ENCODE peak calls at places on chromosome 14, in six cellular contexts. G, T, C, K, Y and X are unnamed samples. For H3K4me1 and H3K36me3, the result is how much of the 10 kb centered on the place peaks cover.

GRCh38 chr14:39145266-39145966 is 24.7 kb downstream of the TRAPPC6B start:
- DNase-seq in G (peak), T (no peak), C (no peak), K (no peak), Y (no peak), X (no peak)

GRCh38 chr14:105382343-105383082 is 15.8 kb upstream of the TEX22 start:
- DNase-seq in G (no peak), T (no peak), C (no peak), K (no peak), Y (no peak), X (no peak)

GRCh38 chr14:57388072-57388471 is 2.3 kb upstream of the NAA30 start:
- DNase-seq in G (no peak), T (no peak), C (no peak), K (no peak), Y (no peak), X (no peak)

GRCh38 chr14:73242274-73242960 is 5.1 kb downstream of the PAPLN start:
- DNase-seq in G (no peak), T (no peak), C (no peak), K (no peak), Y (no peak), X (no peak)

GRCh38 chr14:63186453-63186852 is 17.8 kb upstream of the RHOJ start:
- DNase-seq in G (no peak), T (no peak), C (no peak), K (peak), Y (peak), X (no peak)

GRCh38 chr14:96631621-96632362 is 129.6 kb downstream of the PAPOLA start:
- DNase-seq in G (peak), T (peak), C (no peak), K (no peak), Y (no peak), X (no peak)

GRCh38 chr14:105091335-105092123 is 26.3 kb upstream of the GPR132 start:
- DNase-seq in G (peak), T (peak), C (peak), K (peak), Y (peak), X (peak)

GRCh38 chr14:75720828-75721227 is 59.8 kb downstream of the TTLL5 start:
- DNase-seq in G (peak), T (peak), C (no peak), K (no peak), Y (peak), X (peak)

GRCh38 chr14:71143391-71144290 is 236.4 kb downstream of the PCNX1 start:
- DNase-seq in G (peak), T (no peak), C (no peak), K (peak), Y (peak), X (no peak)

GRCh38 chr14:69042309-69043006 is 63.4 kb upstream of the ACTN1 start:
- DNase-seq in G (no peak), T (no peak), C (no peak), K (no peak), Y (no peak), X (no peak)
- H3K4me1 ChIP-seq in G (under half), T (half or more), C (under half), K (under half), Y (under half), X (under half)

GRCh38 chr14:24293525-24293924 is 6.1 kb downstream of the DHRS1 start:
- DNase-seq in G (no peak), T (no peak), C (no peak), K (no peak), Y (no peak), X (no peak)

GRCh38 chr14:24290746-24291145 is 8.8 kb downstream of the DHRS1 start:
- DNase-seq in G (no peak), T (no peak), C (no peak), K (no peak), Y (no peak), X (no peak)

GRCh38 chr14:24292118-24292807 is 7.3 kb downstream of the DHRS1 start:
- DNase-seq in G (no peak), T (no peak), C (no peak), K (no peak), Y (no peak), X (no peak)

GRCh38 chr14:24289649-24290283 is 9.8 kb downstream of the DHRS1 start:
- DNase-seq in G (no peak), T (no peak), C (no peak), K (no peak), Y (no peak), X (no peak)

DNA sequence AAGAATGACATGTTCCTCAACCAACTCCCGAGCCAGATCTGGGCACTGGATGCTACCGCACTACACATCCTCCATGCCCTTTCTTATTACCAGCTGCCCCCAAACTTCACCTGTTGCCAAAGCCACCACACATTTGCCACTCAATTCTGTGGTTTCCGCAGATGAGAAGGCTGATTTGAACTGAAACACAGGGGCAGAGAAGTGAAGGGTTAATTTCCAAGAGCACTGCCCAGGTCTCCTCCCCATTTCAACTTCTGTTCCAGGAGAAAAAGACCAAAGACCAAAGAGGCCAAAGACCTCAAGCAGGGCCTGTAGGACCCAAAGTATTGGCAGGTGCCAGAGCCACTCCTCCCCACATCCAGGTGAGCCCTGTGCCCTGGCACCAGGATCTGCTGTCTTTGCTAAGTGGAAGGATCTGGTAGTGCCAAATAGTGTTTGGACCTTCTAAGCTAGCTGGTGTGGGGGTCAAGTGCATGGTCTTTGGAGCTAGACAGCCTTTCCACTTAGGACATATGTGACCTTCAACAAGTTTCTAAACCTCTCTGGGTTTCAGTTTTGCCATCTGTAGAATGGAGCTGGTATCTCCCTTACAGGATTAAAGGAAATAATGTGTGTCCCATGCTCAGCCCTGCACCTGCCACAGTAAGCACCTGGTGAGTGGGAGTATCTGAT is 8.0 kb downstream of the DHRS1 start:
- DNase-seq in G (no peak), T (no peak), C (no peak), K (no peak), Y (no peak), X (no peak)
- H3K36me3 ChIP-seq in G (under half), T (half or more), C (under half), K (under half), Y (under half), X (under half)

GRCh38 chr14:33946679-33947078 is 4.2 kb downstream of the EGLN3 start:
- DNase-seq in G (no peak), T (no peak), C (no peak), K (no peak), Y (no peak), X (no peak)

GRCh38 chr14:33951183-33951840 is 438 bp upstream of the EGLN3 start:
- DNase-seq in G (no peak), T (no peak), C (peak), K (no peak), Y (no peak), X (no peak)

GRCh38 chr14:33950320-33951182 is at the start of gene EGLN3:
- DNase-seq in G (peak), T (peak), C (peak), K (peak), Y (peak), X (peak)

GRCh38 chr14:33949051-33950037 is 1.5 kb downstream of the EGLN3 start:
- DNase-seq in G (no peak), T (no peak), C (peak), K (no peak), Y (no peak), X (no peak)

DNA sequence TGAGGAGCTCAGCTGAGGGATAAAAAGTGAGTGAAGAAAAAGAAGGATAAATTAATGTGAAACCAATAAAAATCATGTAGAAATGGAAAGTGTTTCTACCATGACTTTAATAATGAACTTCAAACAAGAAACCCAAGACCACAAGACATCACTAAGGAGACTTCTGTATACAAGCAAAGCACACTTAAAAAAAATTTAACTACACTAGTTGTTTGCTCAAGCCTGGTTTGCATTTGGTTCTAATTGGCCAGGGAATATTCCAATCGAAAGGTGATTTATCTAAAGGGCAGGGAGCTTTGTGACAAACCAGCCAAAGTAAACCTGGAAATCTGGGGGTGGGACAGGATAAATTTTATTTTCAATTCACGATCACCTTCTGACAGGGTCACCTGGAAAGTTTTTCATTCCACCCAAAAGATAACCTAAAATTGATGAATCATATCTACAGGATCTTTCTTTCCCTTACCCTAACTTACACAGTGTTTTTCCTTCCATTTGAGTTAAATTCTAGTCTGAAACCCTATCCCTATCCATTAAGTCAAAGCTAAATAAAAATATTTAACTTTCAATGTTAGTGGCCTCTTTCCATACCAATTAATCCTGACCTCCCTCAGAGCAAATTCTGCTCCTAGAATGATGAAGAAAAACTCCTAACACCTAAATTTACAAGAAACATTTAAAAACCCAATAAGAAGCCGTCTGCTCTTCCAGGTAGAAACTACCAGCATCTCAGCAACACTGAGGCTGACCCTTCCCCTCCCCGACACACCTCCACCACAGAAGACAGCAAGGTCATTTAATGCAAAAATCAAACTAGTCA is 2.5 kb downstream of the EGLN3 start:
- DNase-seq in G (no peak), T (no peak), C (peak), K (no peak), Y (no peak), X (no peak)
- H3K4me3 ChIP-seq in G (no peak), T (peak), C (peak), K (no peak), Y (no peak), X (peak)

DNA sequence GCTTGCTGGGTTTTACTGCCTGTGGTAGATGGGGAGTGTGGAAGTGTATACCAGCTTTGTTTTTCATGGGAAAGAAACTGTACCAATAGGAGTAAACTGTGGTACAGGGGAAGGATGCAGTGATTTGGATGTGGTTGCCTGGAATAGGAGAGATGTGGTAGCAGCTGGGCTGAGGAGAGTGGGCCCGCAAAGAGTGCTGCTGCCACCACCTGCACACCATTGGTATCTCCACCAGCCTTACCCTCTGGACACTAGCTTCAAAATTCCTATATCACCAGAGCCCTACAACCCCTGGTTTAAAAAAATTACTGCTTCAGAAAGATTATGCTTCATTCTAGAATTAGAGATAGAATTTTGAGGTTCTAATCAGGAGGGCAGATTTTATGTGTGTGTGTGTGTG is 53.6 kb downstream of the AKAP6 start:
- DNase-seq in G (no peak), T (no peak), C (peak), K (peak), Y (no peak), X (no peak)
- H3K4me1 ChIP-seq in G (under half), T (under half), C (under half), K (under half), Y (under half), X (under half)

GRCh38 chr14:20998674-20999366 is at the start of gene SLC39A2:
- DNase-seq in G (peak), T (no peak), C (peak), K (peak), Y (peak), X (no peak)

GRCh38 chr14:20997564-20997963 is 1.5 kb upstream of the SLC39A2 start:
- DNase-seq in G (no peak), T (no peak), C (peak), K (no peak), Y (no peak), X (no peak)

GRCh38 chr14:20998139-20998538 is 954 bp upstream of the SLC39A2 start:
- DNase-seq in G (no peak), T (no peak), C (peak), K (no peak), Y (no peak), X (no peak)

GRCh38 chr14:21001218-21001617 is 2.1 kb downstream of the SLC39A2 start:
- DNase-seq in G (no peak), T (no peak), C (peak), K (no peak), Y (no peak), X (no peak)

DNA sequence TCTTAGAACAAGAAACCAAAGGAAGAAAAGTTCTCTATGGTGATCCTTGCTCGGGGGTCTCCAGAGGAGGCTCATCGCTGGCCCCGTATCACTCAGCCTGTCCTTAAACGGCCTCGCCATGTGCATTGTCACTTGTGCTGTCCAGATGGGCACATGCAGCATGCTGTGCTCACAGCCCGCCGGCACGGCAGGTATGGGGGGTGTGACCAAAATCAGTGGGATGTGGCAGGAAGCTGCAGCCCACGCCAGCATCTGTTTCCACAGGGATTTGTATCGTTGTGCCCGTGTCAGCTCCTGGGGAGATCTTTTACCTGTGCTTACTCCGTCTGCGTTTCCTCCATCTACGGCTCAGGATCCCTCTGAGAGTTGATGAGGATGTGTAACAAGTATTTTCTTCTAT is 2.6 kb upstream of the SLC39A2 start:
- DNase-seq in G (no peak), T (no peak), C (peak), K (no peak), Y (no peak), X (no peak)
- H3K36me3 ChIP-seq in G (under half), T (half or more), C (half or more), K (under half), Y (under half), X (under half)

GRCh38 chr14:80924365-80925103 is 17.0 kb downstream of the CEP128 start:
- DNase-seq in G (no peak), T (no peak), C (no peak), K (no peak), Y (no peak), X (no peak)
- H3K4me3 ChIP-seq in G (no peak), T (no peak), C (no peak), K (no peak), Y (no peak), X (no peak)

DNA sequence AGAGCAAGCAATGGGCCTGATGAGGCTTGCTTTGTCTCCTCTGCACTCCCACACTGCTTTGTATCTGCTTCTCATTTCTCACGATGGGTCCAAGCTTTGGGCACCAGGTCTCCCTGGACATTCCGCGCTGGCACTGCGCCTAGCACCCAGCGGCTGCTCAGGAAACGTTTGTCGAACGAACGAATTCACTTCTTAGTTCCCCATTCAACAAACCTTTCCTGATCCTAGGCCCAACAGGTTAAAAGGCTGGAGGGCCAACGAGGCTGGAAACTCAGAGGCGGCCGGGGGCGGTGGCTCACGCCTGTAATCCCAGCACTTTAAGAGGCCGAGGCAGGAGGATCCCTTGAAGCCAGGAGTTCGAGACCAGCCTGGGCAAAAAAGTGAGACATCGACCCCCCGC is 1.0 kb upstream of the GLRX5 start:
- DNase-seq in G (no peak), T (no peak), C (peak), K (no peak), Y (no peak), X (no peak)
- H3K4me1 ChIP-seq in G (under half), T (half or more), C (under half), K (under half), Y (under half), X (under half)

GRCh38 chr14:74654931-74655330 is 42.9 kb upstream of the LTBP2 start:
- DNase-seq in G (no peak), T (no peak), C (no peak), K (no peak), Y (no peak), X (no peak)
- H3K36me3 ChIP-seq in G (under half), T (under half), C (under half), K (under half), Y (under half), X (under half)

GRCh38 chr14:20611277-20611676 is 20.1 kb upstream of the RNASE12 start:
- DNase-seq in G (no peak), T (no peak), C (no peak), K (no peak), Y (no peak), X (no peak)
- H3K4me3 ChIP-seq in G (no peak), T (no peak), C (no peak), K (peak), Y (no peak), X (no peak)